ENCODE peak calls at places on chromosome 10, in eight cellular contexts. M is PC-3, B is MM.1S, G is OCI-LY7, V is neural progenitor cell, I is hepatocyte, T is HCT116, A is SK-N-SH. S is an unnamed sample. For H3K9me3, the result is how much of the 10 kb centered on the place peaks cover.

GRCh38 chr10:17951868-17952371 is at the start of gene SLC39A12:
- DNase-seq in B (no peak), G (no peak), I (peak), A (no peak), T (no peak), M (peak), V (no peak), S (peak)

GRCh38 chr10:132836248-132836831 is 50.4 kb upstream of the NKX6-2 start:
- DNase-seq in T (no peak), V (no peak), G (no peak), M (peak), I (no peak), B (no peak), A (peak), S (no peak)

GRCh38 chr10:13657184-13657680 is 70.5 kb downstream of the PRPF18 start:
- DNase-seq in G (no peak), T (no peak), V (no peak), M (no peak), B (no peak), A (no peak), I (no peak), S (no peak)

GRCh38 chr10:104333728-104334373 is 4.4 kb downstream of the ITPRIP start:
- DNase-seq in B (no peak), G (no peak), V (no peak), M (no peak), T (no peak), I (no peak), A (peak), S (no peak)

GRCh38 chr10:122503004-122503403 is 41.7 kb downstream of the HTRA1 start:
- DNase-seq in G (no peak), A (no peak), M (no peak), B (no peak), V (no peak), T (no peak), I (no peak), S (no peak)

GRCh38 chr10:76350583-76350982 is 919.2 kb downstream of the LRMDA start:
- DNase-seq in B (no peak), G (no peak), V (no peak), T (no peak), I (no peak), M (no peak), A (no peak), S (peak)

GRCh38 chr10:69649771-69650550 is 19.9 kb downstream of the FAM241B start:
- DNase-seq in A (no peak), T (no peak), M (peak), B (no peak), I (peak), V (no peak), G (no peak), S (no peak)

GRCh38 chr10:3430501-3430900 is 257.9 kb upstream of the PITRM1 start:
- DNase-seq in I (no peak), G (peak), A (no peak), B (no peak), M (no peak), V (no peak), T (no peak), S (no peak)

GRCh38 chr10:94076325-94076841 is 82.7 kb downstream of the PLCE1 start:
- DNase-seq in I (peak), B (no peak), T (no peak), V (peak), M (peak), G (no peak), A (peak), S (peak)

GRCh38 chr10:120750167-120750566 is 101.0 kb upstream of the WDR11 start:
- DNase-seq in B (no peak), G (no peak), I (no peak), A (no peak), T (no peak), V (no peak), M (no peak), S (no peak)

GRCh38 chr10:98323221-98324164 is 55.5 kb upstream of the LOXL4 start:
- DNase-seq in A (no peak), G (no peak), T (peak), B (no peak), M (peak), V (no peak), I (peak), S (peak)

GRCh38 chr10:79981673-79982485 is 33.0 kb upstream of the SFTPD start:
- DNase-seq in G (no peak), M (peak), V (peak), A (peak), I (peak), B (peak), T (peak), S (peak)

GRCh38 chr10:33199731-33200130 is 134.7 kb downstream of the NRP1 start:
- DNase-seq in V (no peak), M (peak), T (no peak), A (no peak), I (no peak), G (no peak), B (no peak), S (no peak)

GRCh38 chr10:114876602-114877300 is 55.2 kb downstream of the FHIP2A start:
- DNase-seq in I (peak), G (peak), T (peak), B (peak), V (peak), M (peak), A (peak), S (peak)

GRCh38 chr10:122342293-122343134 is 32.0 kb upstream of the PLEKHA1 start:
- DNase-seq in B (no peak), G (peak), I (peak), M (peak), V (peak), A (peak), T (peak), S (peak)

GRCh38 chr10:70735161-70735560 is 50.0 kb downstream of the TBATA start:
- DNase-seq in A (no peak), M (no peak), G (no peak), V (no peak), B (no peak), T (no peak), I (no peak), S (no peak)

GRCh38 chr10:102416181-102417094 is 2.1 kb downstream of the PSD start:
- DNase-seq in V (no peak), T (no peak), G (no peak), M (no peak), A (no peak), I (no peak), B (no peak), S (no peak)

GRCh38 chr10:251982-252582 is 116.8 kb downstream of the ZMYND11 start:
- DNase-seq in A (no peak), M (no peak), I (no peak), B (no peak), T (no peak), G (no peak), V (no peak), S (no peak)

GRCh38 chr10:92848441-92849233 is at the start of gene EXOC6:
- DNase-seq in I (peak), M (peak), V (peak), B (peak), A (peak), T (peak), G (peak), S (peak)

GRCh38 chr10:11612004-11613001 is 853 bp upstream of the USP6NL start:
- DNase-seq in T (no peak), I (peak), A (no peak), B (no peak), V (no peak), M (no peak), G (peak), S (peak)

GRCh38 chr10:48478980-48479811 is 125.7 kb downstream of the ARHGAP22 start:
- DNase-seq in A (no peak), B (no peak), G (no peak), M (no peak), I (no peak), T (no peak), V (no peak), S (no peak)

GRCh38 chr10:130424418-130424817 is 288.2 kb downstream of the GLRX3 start:
- DNase-seq in T (no peak), M (no peak), I (no peak), V (no peak), A (no peak), B (no peak), G (no peak), S (no peak)

GRCh38 chr10:29012926-29013554 is 275.8 kb upstream of the LYZL1 start:
- DNase-seq in A (no peak), B (no peak), T (no peak), V (no peak), I (no peak), G (no peak), M (no peak), S (no peak)

DNA sequence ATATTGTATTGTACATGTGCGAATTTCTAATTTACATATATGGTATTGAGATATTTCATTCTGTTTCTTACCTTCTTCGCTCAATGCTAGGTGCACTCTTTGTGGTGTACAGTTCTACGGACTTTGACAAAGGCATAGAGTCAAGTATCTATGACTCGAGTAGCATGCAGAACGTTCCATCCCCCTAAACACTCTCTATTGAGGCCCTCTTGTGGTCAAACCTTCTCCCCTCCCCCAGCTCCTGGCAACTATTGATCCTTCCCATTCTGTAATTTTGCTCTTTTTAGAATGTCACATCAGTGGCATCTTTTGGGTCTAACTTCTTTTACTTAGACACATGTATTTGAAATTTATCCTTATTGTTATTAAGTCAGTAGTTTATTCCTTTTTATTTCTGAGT is 30.7 kb upstream of the GDF10 start:
- DNase-seq in G (no peak), M (no peak), I (no peak), B (no peak), T (no peak), A (no peak), V (no peak), S (no peak)
- H3K9me3 ChIP-seq in G (under half), M (under half), I (under half), B (under half), T (under half), A (under half), V (under half), S (under half)

DNA sequence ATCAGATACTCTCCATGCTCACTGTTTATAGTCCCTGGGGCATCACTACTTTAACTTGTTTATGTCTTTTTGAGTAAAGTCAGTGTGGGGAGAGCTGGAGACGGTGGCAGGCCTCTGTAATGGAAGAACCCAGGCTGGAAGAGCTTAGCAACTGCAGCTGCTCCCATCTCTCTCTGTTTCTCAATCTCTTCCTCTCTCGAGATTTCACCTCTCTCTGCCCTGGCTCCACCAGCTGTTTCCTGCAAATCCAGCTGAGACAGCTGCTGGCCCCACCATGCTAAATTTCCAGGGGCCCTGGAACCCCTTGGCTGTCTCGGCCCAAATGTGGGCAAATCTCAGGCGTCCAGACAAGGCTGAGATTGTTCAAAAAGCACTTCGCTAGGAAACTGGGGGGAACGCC is 25.8 kb upstream of the SLF2 start:
- DNase-seq in B (no peak), G (no peak), I (no peak), M (no peak), T (no peak), V (no peak), A (no peak), S (no peak)
- TF ChIP-seq EZH2phosphoT487 in B (no peak), G (no peak), I (no peak), M (no peak), T (no peak), V (no peak), A (no peak), S (no peak)

GRCh38 chr10:82453678-82454293 is 578.8 kb downstream of the NRG3 start:
- DNase-seq in V (no peak), T (no peak), G (no peak), B (no peak), I (no peak), A (peak), M (no peak), S (no peak)
- H3K9me3 ChIP-seq in V (under half), T (under half), G (under half), B (under half), I (under half), A (under half), M (under half), S (under half)

DNA sequence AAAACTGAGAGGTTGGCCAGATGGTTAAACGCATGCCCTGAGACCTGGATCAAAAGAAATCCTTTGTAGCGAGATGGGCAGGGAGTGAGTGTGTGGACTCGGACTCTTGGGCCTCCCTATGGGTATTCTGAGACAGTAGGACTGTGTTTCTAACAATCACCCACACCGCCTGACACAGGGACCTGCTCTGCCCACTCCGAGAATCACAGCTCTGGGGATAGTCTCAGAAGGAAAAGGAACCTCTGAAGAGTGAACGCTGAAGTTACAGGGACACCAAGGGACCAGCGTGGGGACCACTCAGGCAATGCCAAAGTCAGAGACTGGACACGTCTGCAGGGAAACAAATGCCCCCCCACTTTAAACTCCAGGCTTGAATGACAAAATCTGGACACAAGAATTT is 242.1 kb upstream of the TCERG1L start:
- DNase-seq in V (no peak), T (no peak), G (no peak), B (no peak), A (no peak), M (no peak), I (no peak), S (no peak)
- TF ChIP-seq EZH2phosphoT487 in V (no peak), T (no peak), G (no peak), B (no peak), A (no peak), M (no peak), I (no peak), S (no peak)

DNA sequence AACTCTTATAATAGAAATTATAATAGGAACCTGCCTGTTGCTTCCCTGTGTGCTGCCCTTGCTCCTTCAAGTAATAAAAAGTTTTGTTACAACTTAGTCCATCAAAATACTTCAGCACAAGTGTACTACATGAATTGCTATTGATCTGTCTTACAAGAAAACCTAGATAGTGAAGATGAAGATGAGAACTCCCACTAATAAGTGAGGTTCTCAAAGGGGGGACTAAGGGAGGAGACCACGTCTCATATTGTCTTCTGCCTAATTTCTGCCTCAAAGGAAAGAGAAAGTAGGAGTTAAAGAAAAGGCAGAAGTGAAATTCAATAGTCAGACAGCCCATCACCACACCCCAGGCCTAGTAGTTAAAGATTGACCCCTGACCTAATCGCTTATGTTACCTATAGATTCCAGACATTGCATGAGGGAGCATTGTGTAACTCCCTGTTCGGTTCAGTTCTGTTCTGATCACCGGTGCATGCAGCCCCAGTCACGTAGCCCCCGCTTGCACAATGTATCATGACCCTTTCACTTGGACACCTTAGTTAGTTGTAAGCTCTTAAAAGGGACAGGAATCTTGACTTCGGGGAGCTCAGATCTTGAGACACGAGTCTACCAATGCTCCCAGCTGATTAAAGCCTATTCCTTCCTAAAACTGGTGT is 18.2 kb upstream of the CHST3 start:
- DNase-seq in V (no peak), A (no peak), G (peak), I (no peak), B (no peak), M (no peak), T (no peak), S (no peak)
- H3K9me3 ChIP-seq in V (under half), A (under half), G (under half), I (under half), B (under half), M (under half), T (under half), S (under half)

GRCh38 chr10:110357252-110357780 is 52.6 kb upstream of the SMNDC1 start:
- DNase-seq in G (peak), T (peak), M (peak), V (no peak), B (peak), I (peak), A (no peak), S (peak)
- TF ChIP-seq EZH2phosphoT487 in G (no peak), T (no peak), M (no peak), V (no peak), B (no peak), I (no peak), A (no peak), S (no peak)

DNA sequence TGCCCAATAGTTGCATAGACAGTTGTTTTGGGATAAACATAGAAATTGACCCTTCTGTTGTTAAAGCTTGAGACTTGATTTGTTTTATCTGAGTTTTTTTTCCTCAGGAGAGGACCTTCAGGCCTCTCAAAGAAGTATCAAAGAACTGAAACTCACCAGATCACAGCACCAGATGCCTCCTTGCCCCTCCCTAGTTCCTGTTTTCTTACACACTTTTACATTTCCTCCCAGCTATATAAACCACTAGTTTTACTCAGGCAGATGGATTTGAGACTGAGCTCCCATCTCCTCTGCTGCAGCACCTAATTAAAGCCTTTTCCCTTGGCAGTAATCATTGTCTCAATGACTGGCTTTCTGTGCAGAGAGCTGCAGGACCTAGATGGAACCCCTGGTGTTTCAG is 150.6 kb upstream of the NRG3 start:
- DNase-seq in V (no peak), I (no peak), A (no peak), M (no peak), T (no peak), G (peak), B (peak), S (no peak)
- H3K9me3 ChIP-seq in V (under half), I (under half), A (under half), M (under half), T (under half), G (under half), B (under half), S (under half)

GRCh38 chr10:8534089-8534488 is 479.6 kb downstream of the GATA3 start:
- DNase-seq in T (no peak), A (peak), V (no peak), G (no peak), I (no peak), B (no peak), M (no peak), S (no peak)

GRCh38 chr10:8527773-8528172 is 473.3 kb downstream of the GATA3 start:
- DNase-seq in A (no peak), T (no peak), B (no peak), V (no peak), M (no peak), G (no peak), I (no peak), S (no peak)

GRCh38 chr10:8532647-8533046 is 478.2 kb downstream of the GATA3 start:
- DNase-seq in V (no peak), I (no peak), B (peak), T (no peak), G (no peak), M (no peak), A (no peak), S (no peak)
- TF ChIP-seq EZH2phosphoT487 in V (no peak), I (no peak), B (no peak), T (no peak), G (no peak), M (no peak), A (no peak), S (no peak)